ENCODE peak calls at places on chromosome 17, in six cellular contexts. One of them, this sample, is unnamed.

GRCh38 chr17:65817951-65818350 is 256.5 kb upstream of the AXIN2 start:
- DNase-seq in heart right ventricle: no peak
- DNase-seq in ovary: no peak
- DNase-seq in upper lobe of right lung: no peak
- DNase-seq in GM23338: no peak
- DNase-seq in right atrium auricular region: no peak
- DNase-seq in this sample: no peak

GRCh38 chr17:45302649-45303173 is 14.1 kb downstream of the MAP3K14 start:
- DNase-seq in heart right ventricle: no peak
- DNase-seq in ovary: no peak
- DNase-seq in upper lobe of right lung: no peak
- DNase-seq in GM23338: peak; percentile 7
- DNase-seq in right atrium auricular region: no peak
- DNase-seq in this sample: no peak

GRCh38 chr17:7262192-7263070 is at the start of gene CLDN7:
- DNase-seq in heart right ventricle: no peak
- DNase-seq in ovary: no peak
- DNase-seq in upper lobe of right lung: peak; percentile 95
- DNase-seq in GM23338: peak; percentile 98
- DNase-seq in right atrium auricular region: no peak
- DNase-seq in this sample: no peak

GRCh38 chr17:36993227-36993626 is 44.5 kb downstream of the AATF start:
- DNase-seq in heart right ventricle: no peak
- DNase-seq in ovary: no peak
- DNase-seq in upper lobe of right lung: no peak
- DNase-seq in GM23338: no peak
- DNase-seq in right atrium auricular region: no peak
- DNase-seq in this sample: no peak

GRCh38 chr17:37770631-37771518 is 26.0 kb upstream of the HNF1B start:
- DNase-seq in heart right ventricle: peak; percentile 41
- DNase-seq in ovary: peak; percentile 14
- DNase-seq in upper lobe of right lung: peak; percentile 80
- DNase-seq in GM23338: peak; percentile 85
- DNase-seq in right atrium auricular region: no peak
- DNase-seq in this sample: no peak

GRCh38 chr17:55448681-55449080 is 27.0 kb upstream of the MMD start:
- DNase-seq in heart right ventricle: no peak
- DNase-seq in ovary: no peak
- DNase-seq in upper lobe of right lung: no peak
- DNase-seq in GM23338: no peak
- DNase-seq in right atrium auricular region: no peak
- DNase-seq in this sample: no peak

GRCh38 chr17:17959520-17960361 is 12.5 kb downstream of the TOM1L2 start:
- DNase-seq in heart right ventricle: no peak
- DNase-seq in ovary: no peak
- DNase-seq in upper lobe of right lung: no peak
- DNase-seq in GM23338: no peak
- DNase-seq in right atrium auricular region: no peak
- DNase-seq in this sample: no peak

GRCh38 chr17:63113167-63113566 is 147.1 kb downstream of the TANC2 start:
- DNase-seq in heart right ventricle: no peak
- DNase-seq in ovary: no peak
- DNase-seq in upper lobe of right lung: no peak
- DNase-seq in GM23338: peak; percentile 61
- DNase-seq in right atrium auricular region: no peak
- DNase-seq in this sample: no peak

GRCh38 chr17:81990836-81991683 is 13.6 kb downstream of the ASPSCR1 start:
- DNase-seq in heart right ventricle: no peak
- DNase-seq in ovary: no peak
- DNase-seq in upper lobe of right lung: no peak
- DNase-seq in GM23338: no peak
- DNase-seq in right atrium auricular region: no peak
- DNase-seq in this sample: peak; percentile 16

GRCh38 chr17:42843358-42843934 is 934 bp upstream of the AOC2 start:
- DNase-seq in heart right ventricle: no peak
- DNase-seq in ovary: peak; percentile 47
- DNase-seq in upper lobe of right lung: no peak
- DNase-seq in GM23338: peak; percentile 80
- DNase-seq in right atrium auricular region: no peak
- DNase-seq in this sample: no peak

GRCh38 chr17:66006654-66007053 is 185.3 kb downstream of the CEP112 start:
- DNase-seq in heart right ventricle: no peak
- DNase-seq in ovary: no peak
- DNase-seq in upper lobe of right lung: no peak
- DNase-seq in GM23338: no peak
- DNase-seq in right atrium auricular region: no peak
- DNase-seq in this sample: no peak

GRCh38 chr17:37506678-37507077 is 17.0 kb downstream of the DUSP14 start:
- DNase-seq in heart right ventricle: no peak
- DNase-seq in ovary: no peak
- DNase-seq in upper lobe of right lung: no peak
- DNase-seq in GM23338: peak; percentile 91
- DNase-seq in right atrium auricular region: no peak
- DNase-seq in this sample: no peak

GRCh38 chr17:82882715-82883446 is 43.1 kb upstream of the ZNF750 start:
- DNase-seq in heart right ventricle: no peak
- DNase-seq in ovary: no peak
- DNase-seq in upper lobe of right lung: peak; percentile 89
- DNase-seq in GM23338: no peak
- DNase-seq in right atrium auricular region: no peak
- DNase-seq in this sample: no peak

GRCh38 chr17:64133546-64134215 is 3.7 kb upstream of the ERN1 start:
- DNase-seq in heart right ventricle: no peak
- DNase-seq in ovary: no peak
- DNase-seq in upper lobe of right lung: no peak
- DNase-seq in GM23338: peak; percentile 83
- DNase-seq in right atrium auricular region: peak; percentile 59
- DNase-seq in this sample: no peak

GRCh38 chr17:64092952-64093451 is 36.9 kb downstream of the ERN1 start:
- DNase-seq in heart right ventricle: no peak
- DNase-seq in ovary: no peak
- DNase-seq in upper lobe of right lung: no peak
- DNase-seq in GM23338: no peak
- DNase-seq in right atrium auricular region: no peak
- DNase-seq in this sample: no peak

GRCh38 chr17:37458805-37459204 is 30.9 kb upstream of the DUSP14 start:
- DNase-seq in heart right ventricle: no peak
- DNase-seq in ovary: no peak
- DNase-seq in upper lobe of right lung: no peak
- DNase-seq in GM23338: no peak
- DNase-seq in right atrium auricular region: no peak
- DNase-seq in this sample: no peak

GRCh38 chr17:42519546-42520444 is 16.2 kb upstream of the NAGLU start:
- DNase-seq in heart right ventricle: peak; percentile 85
- DNase-seq in ovary: peak; percentile 96
- DNase-seq in upper lobe of right lung: peak; percentile 77
- DNase-seq in GM23338: peak; percentile 85
- DNase-seq in right atrium auricular region: peak; percentile 97
- DNase-seq in this sample: peak; percentile 93

GRCh38 chr17:27797390-27798091 is 2.8 kb downstream of the NOS2 start:
- DNase-seq in heart right ventricle: no peak
- DNase-seq in ovary: no peak
- DNase-seq in upper lobe of right lung: no peak
- DNase-seq in GM23338: peak; percentile 64
- DNase-seq in right atrium auricular region: no peak
- DNase-seq in this sample: no peak

GRCh38 chr17:70855401-70856054 is 686.2 kb downstream of the KCNJ2 start:
- DNase-seq in heart right ventricle: no peak
- DNase-seq in ovary: no peak
- DNase-seq in upper lobe of right lung: no peak
- DNase-seq in GM23338: no peak
- DNase-seq in right atrium auricular region: no peak
- DNase-seq in this sample: no peak

GRCh38 chr17:47120521-47121095 is 68.5 kb downstream of the CDC27 start:
- DNase-seq in heart right ventricle: no peak
- DNase-seq in ovary: no peak
- DNase-seq in upper lobe of right lung: no peak
- DNase-seq in GM23338: no peak
- DNase-seq in right atrium auricular region: no peak
- DNase-seq in this sample: no peak

GRCh38 chr17:8696951-8697745 is 47.5 kb downstream of the CCDC42 start:
- DNase-seq in heart right ventricle: no peak
- DNase-seq in ovary: peak; percentile 57
- DNase-seq in upper lobe of right lung: no peak
- DNase-seq in GM23338: peak; percentile 82
- DNase-seq in right atrium auricular region: peak; percentile 59
- DNase-seq in this sample: no peak

GRCh38 chr17:7940034-7940433 is 8.0 kb downstream of the CNTROB start:
- DNase-seq in heart right ventricle: no peak
- DNase-seq in ovary: no peak
- DNase-seq in upper lobe of right lung: no peak
- DNase-seq in GM23338: no peak
- DNase-seq in right atrium auricular region: no peak
- DNase-seq in this sample: no peak

GRCh38 chr17:37360632-37361031 is 15.2 kb upstream of the C17orf78 start:
- DNase-seq in heart right ventricle: no peak
- DNase-seq in ovary: no peak
- DNase-seq in upper lobe of right lung: no peak
- DNase-seq in GM23338: no peak
- DNase-seq in right atrium auricular region: no peak
- DNase-seq in this sample: no peak

GRCh38 chr17:55743103-55743679 is 7.7 kb upstream of the PCTP start:
- DNase-seq in heart right ventricle: no peak
- DNase-seq in ovary: no peak
- DNase-seq in upper lobe of right lung: no peak
- DNase-seq in GM23338: no peak
- DNase-seq in right atrium auricular region: no peak
- DNase-seq in this sample: no peak

GRCh38 chr17:59506907-59507726 is 58.3 kb upstream of the DHX40 start:
- DNase-seq in heart right ventricle: no peak
- DNase-seq in ovary: no peak
- DNase-seq in upper lobe of right lung: no peak
- DNase-seq in GM23338: no peak
- DNase-seq in right atrium auricular region: peak; percentile 30
- DNase-seq in this sample: no peak

GRCh38 chr17:30358055-30358760 is 20.5 kb upstream of the CPD start:
- DNase-seq in heart right ventricle: no peak
- DNase-seq in ovary: no peak
- DNase-seq in upper lobe of right lung: no peak
- DNase-seq in GM23338: no peak
- DNase-seq in right atrium auricular region: no peak
- DNase-seq in this sample: no peak

GRCh38 chr17:43839670-43840101 is 6.7 kb upstream of the MPP3 start:
- DNase-seq in heart right ventricle: no peak
- DNase-seq in ovary: no peak
- DNase-seq in upper lobe of right lung: peak; percentile 69
- DNase-seq in GM23338: peak; percentile 20
- DNase-seq in right atrium auricular region: no peak
- DNase-seq in this sample: no peak

GRCh38 chr17:62892870-62893338 is 73.1 kb upstream of the TANC2 start:
- DNase-seq in heart right ventricle: no peak
- DNase-seq in ovary: no peak
- DNase-seq in upper lobe of right lung: peak; percentile 72
- DNase-seq in GM23338: peak; percentile 40
- DNase-seq in right atrium auricular region: peak; percentile 76
- DNase-seq in this sample: no peak

GRCh38 chr17:81180836-81181810 is 15.1 kb upstream of the AATK start:
- DNase-seq in heart right ventricle: no peak
- DNase-seq in ovary: no peak
- DNase-seq in upper lobe of right lung: no peak
- DNase-seq in GM23338: no peak
- DNase-seq in right atrium auricular region: no peak
- DNase-seq in this sample: no peak

GRCh38 chr17:6109541-6109940 is 39.4 kb downstream of the WSCD1 start:
- DNase-seq in heart right ventricle: no peak
- DNase-seq in ovary: no peak
- DNase-seq in upper lobe of right lung: peak; percentile 17
- DNase-seq in GM23338: no peak
- DNase-seq in right atrium auricular region: no peak
- DNase-seq in this sample: no peak
- H3K4me1 ChIP-seq in heart right ventricle: no peaks in the 10 kb centered on the region
- H3K4me1 ChIP-seq in ovary: no peaks in the 10 kb centered on the region
- H3K4me1 ChIP-seq in upper lobe of right lung: no peaks in the 10 kb centered on the region
- H3K4me1 ChIP-seq in GM23338: no peaks in the 10 kb centered on the region
- H3K4me1 ChIP-seq in right atrium auricular region: no peaks in the 10 kb centered on the region
- H3K4me1 ChIP-seq in this sample: no peaks in the 10 kb centered on the region

GRCh38 chr17:50537721-50538548 is 5.4 kb downstream of the EPN3 start:
- DNase-seq in heart right ventricle: no peak
- DNase-seq in ovary: no peak
- DNase-seq in upper lobe of right lung: no peak
- DNase-seq in GM23338: no peak
- DNase-seq in right atrium auricular region: no peak
- DNase-seq in this sample: no peak
- H3K4me1 ChIP-seq in heart right ventricle: peaks cover 27% of the 10 kb centered on the region
- H3K4me1 ChIP-seq in ovary: peaks cover 12% of the 10 kb centered on the region
- H3K4me1 ChIP-seq in upper lobe of right lung: peaks cover 25% of the 10 kb centered on the region
- H3K4me1 ChIP-seq in GM23338: peaks cover 21% of the 10 kb centered on the region
- H3K4me1 ChIP-seq in right atrium auricular region: no peaks in the 10 kb centered on the region
- H3K4me1 ChIP-seq in this sample: peaks cover 16% of the 10 kb centered on the region

GRCh38 chr17:48223945-48224344 is 116.4 kb downstream of the SNX11 start:
- DNase-seq in heart right ventricle: no peak
- DNase-seq in ovary: no peak
- DNase-seq in upper lobe of right lung: no peak
- DNase-seq in GM23338: no peak
- DNase-seq in right atrium auricular region: no peak
- DNase-seq in this sample: no peak

GRCh38 chr17:48228720-48229119 is 121.2 kb downstream of the SNX11 start:
- DNase-seq in heart right ventricle: no peak
- DNase-seq in ovary: no peak
- DNase-seq in upper lobe of right lung: no peak
- DNase-seq in GM23338: peak; percentile 79
- DNase-seq in right atrium auricular region: no peak
- DNase-seq in this sample: no peak

DNA sequence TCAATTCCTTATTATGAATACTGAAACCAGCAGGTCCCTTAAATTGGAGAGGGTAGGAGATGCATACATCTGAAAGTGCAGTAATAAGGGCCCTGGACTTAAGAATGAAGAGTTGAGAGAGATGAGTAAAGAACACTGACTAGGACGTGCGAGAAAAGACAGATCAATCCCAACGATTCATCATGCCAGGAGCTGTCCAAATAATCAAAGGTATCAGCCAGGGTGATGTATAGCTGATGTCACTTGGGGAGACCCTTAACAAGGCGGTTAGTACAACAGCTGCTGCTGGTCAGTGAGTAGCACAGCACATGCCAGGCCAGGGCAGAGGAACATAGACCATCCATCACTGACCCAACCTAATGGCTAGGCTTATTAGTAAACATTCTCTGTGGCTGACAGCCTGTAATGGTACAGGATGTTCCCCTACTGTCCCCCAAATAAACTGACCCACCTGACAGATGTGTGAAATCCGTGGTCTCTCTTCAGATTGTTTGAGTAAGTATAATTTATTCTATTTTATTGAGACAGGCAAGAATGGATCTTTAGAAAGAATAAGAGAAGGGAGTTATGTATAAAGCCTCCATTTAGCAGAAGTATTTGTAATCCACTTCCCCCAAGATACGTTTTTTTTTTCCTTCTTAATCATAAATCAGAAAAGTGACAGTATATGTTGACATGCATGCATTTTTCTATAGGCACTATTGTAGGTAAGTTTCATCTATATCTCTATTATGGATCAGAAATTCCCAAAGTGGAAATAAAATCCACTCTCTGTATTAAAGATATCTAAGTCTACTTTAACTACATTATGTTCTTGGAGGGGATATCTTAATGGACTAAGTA is 118.4 kb downstream of the SNX11 start:
- DNase-seq in heart right ventricle: no peak
- DNase-seq in ovary: no peak
- DNase-seq in upper lobe of right lung: no peak
- DNase-seq in GM23338: no peak
- DNase-seq in right atrium auricular region: no peak
- DNase-seq in this sample: no peak
- H3K4me1 ChIP-seq in heart right ventricle: peaks cover 9% of the 10 kb centered on the region
- H3K4me1 ChIP-seq in ovary: no peaks in the 10 kb centered on the region
- H3K4me1 ChIP-seq in upper lobe of right lung: no peaks in the 10 kb centered on the region
- H3K4me1 ChIP-seq in GM23338: peaks cover 17% of the 10 kb centered on the region
- H3K4me1 ChIP-seq in right atrium auricular region: no peaks in the 10 kb centered on the region
- H3K4me1 ChIP-seq in this sample: peaks cover 3% of the 10 kb centered on the region

GRCh38 chr17:58378895-58379824 is 27.2 kb upstream of the SUPT4H1 start:
- DNase-seq in heart right ventricle: no peak
- DNase-seq in ovary: no peak
- DNase-seq in upper lobe of right lung: no peak
- DNase-seq in GM23338: no peak
- DNase-seq in right atrium auricular region: no peak
- DNase-seq in this sample: no peak
- H3K4me1 ChIP-seq in heart right ventricle: no peaks in the 10 kb centered on the region
- H3K4me1 ChIP-seq in ovary: no peaks in the 10 kb centered on the region
- H3K4me1 ChIP-seq in upper lobe of right lung: peaks cover 48% of the 10 kb centered on the region
- H3K4me1 ChIP-seq in GM23338: peaks cover 21% of the 10 kb centered on the region
- H3K4me1 ChIP-seq in right atrium auricular region: no peaks in the 10 kb centered on the region
- H3K4me1 ChIP-seq in this sample: no peaks in the 10 kb centered on the region